ENCODE peak calls at places on chromosomes 7 and 10, in six cellular contexts. One of them, this sample, is unnamed.
A peak's percentile ranks its signal among the peaks of the same experiment; 100 is the strongest.

GRCh38 chr7:124801330-124801895 is 35.8 kb upstream of the GPR37 start:
- DNase-seq in heart right ventricle: no peak
- DNase-seq in ovary: no peak
- DNase-seq in fibroblast of lung: no peak
- DNase-seq in AG10803: no peak
- DNase-seq in H7: no peak
- DNase-seq in this sample: no peak

GRCh38 chr10:77328272-77328816 is 309.3 kb downstream of the KCNMA1 start:
- DNase-seq in AG10803: peak; percentile 13
- DNase-seq in H7: peak; percentile 41
- DNase-seq in heart right ventricle: peak; percentile 8
- DNase-seq in fibroblast of lung: peak; percentile 49
- DNase-seq in ovary: no peak
- DNase-seq in this sample: peak; percentile 48

GRCh38 chr10:35959103-35959740 is 317.1 kb upstream of the FZD8 start:
- DNase-seq in ovary: no peak
- DNase-seq in H7: no peak
- DNase-seq in AG10803: no peak
- DNase-seq in fibroblast of lung: no peak
- DNase-seq in heart right ventricle: no peak
- DNase-seq in this sample: peak; percentile 24

GRCh38 chr10:571643-572042 is 117.8 kb downstream of the DIP2C start:
- DNase-seq in heart right ventricle: no peak
- DNase-seq in ovary: no peak
- DNase-seq in H7: peak; percentile 27
- DNase-seq in AG10803: peak; percentile 77
- DNase-seq in fibroblast of lung: peak; percentile 83
- DNase-seq in this sample: peak; percentile 31

GRCh38 chr7:92613214-92613613 is 23.0 kb upstream of the FAM133B start:
- DNase-seq in H7: no peak
- DNase-seq in heart right ventricle: no peak
- DNase-seq in AG10803: no peak
- DNase-seq in ovary: no peak
- DNase-seq in fibroblast of lung: no peak
- DNase-seq in this sample: no peak

GRCh38 chr7:129006636-129007414 is 48.1 kb downstream of the TNPO3 start:
- DNase-seq in heart right ventricle: no peak
- DNase-seq in ovary: no peak
- DNase-seq in H7: no peak
- DNase-seq in AG10803: no peak
- DNase-seq in fibroblast of lung: no peak
- DNase-seq in this sample: no peak

GRCh38 chr10:3776796-3777571 is 8.0 kb downstream of the KLF6 start:
- DNase-seq in heart right ventricle: peak; percentile 57
- DNase-seq in ovary: peak; percentile 43
- DNase-seq in fibroblast of lung: peak; percentile 95
- DNase-seq in AG10803: peak; percentile 96
- DNase-seq in H7: no peak
- DNase-seq in this sample: peak; percentile 90

GRCh38 chr10:49080071-49080470 is 35.3 kb downstream of the VSTM4 start:
- DNase-seq in AG10803: peak; percentile 28
- DNase-seq in H7: no peak
- DNase-seq in heart right ventricle: no peak
- DNase-seq in fibroblast of lung: peak; percentile 33
- DNase-seq in ovary: peak; percentile 60
- DNase-seq in this sample: peak; percentile 66

GRCh38 chr7:121195010-121195409 is 133.8 kb upstream of the WNT16 start:
- DNase-seq in heart right ventricle: no peak
- DNase-seq in H7: no peak
- DNase-seq in AG10803: no peak
- DNase-seq in ovary: no peak
- DNase-seq in fibroblast of lung: no peak
- DNase-seq in this sample: no peak

GRCh38 chr10:26911811-26912461 is 51.2 kb upstream of the ABI1 start:
- DNase-seq in ovary: no peak
- DNase-seq in heart right ventricle: no peak
- DNase-seq in fibroblast of lung: no peak
- DNase-seq in H7: no peak
- DNase-seq in AG10803: no peak
- DNase-seq in this sample: no peak

GRCh38 chr7:44267719-44268413 is 57.5 kb downstream of the CAMK2B start:
- DNase-seq in H7: no peak
- DNase-seq in ovary: no peak
- DNase-seq in AG10803: no peak
- DNase-seq in fibroblast of lung: no peak
- DNase-seq in heart right ventricle: no peak
- DNase-seq in this sample: no peak

GRCh38 chr10:12241810-12242529 is 46.0 kb downstream of the CDC123 start:
- DNase-seq in AG10803: no peak
- DNase-seq in H7: no peak
- DNase-seq in heart right ventricle: peak; percentile 26
- DNase-seq in fibroblast of lung: no peak
- DNase-seq in ovary: peak; percentile 17
- DNase-seq in this sample: peak; percentile 35

GRCh38 chr10:91034042-91034441 is 113.2 kb upstream of the ANKRD1 start:
- DNase-seq in fibroblast of lung: no peak
- DNase-seq in H7: no peak
- DNase-seq in ovary: no peak
- DNase-seq in AG10803: no peak
- DNase-seq in heart right ventricle: no peak
- DNase-seq in this sample: no peak

GRCh38 chr7:90320418-90320800 is 695 bp downstream of the FAM237B start:
- DNase-seq in H7: peak; percentile 15
- DNase-seq in fibroblast of lung: no peak
- DNase-seq in AG10803: no peak
- DNase-seq in heart right ventricle: no peak
- DNase-seq in ovary: no peak
- DNase-seq in this sample: no peak

GRCh38 chr7:93117852-93118530 is at the start of gene SAMD9:
- DNase-seq in ovary: peak; percentile 50
- DNase-seq in fibroblast of lung: peak; percentile 90
- DNase-seq in heart right ventricle: peak; percentile 73
- DNase-seq in H7: peak; percentile 17
- DNase-seq in AG10803: peak; percentile 83
- DNase-seq in this sample: peak; percentile 85

GRCh38 chr10:118337356-118337755 is 4.8 kb downstream of the FAM204A start:
- DNase-seq in ovary: no peak
- DNase-seq in heart right ventricle: no peak
- DNase-seq in AG10803: no peak
- DNase-seq in fibroblast of lung: no peak
- DNase-seq in H7: no peak
- DNase-seq in this sample: no peak

GRCh38 chr10:78973901-78974408 is 94.8 kb upstream of the ZMIZ1 start:
- DNase-seq in ovary: peak; percentile 80
- DNase-seq in H7: peak; percentile 97
- DNase-seq in heart right ventricle: peak; percentile 87
- DNase-seq in fibroblast of lung: peak; percentile 66
- DNase-seq in AG10803: peak; percentile 53
- DNase-seq in this sample: peak; percentile 63

GRCh38 chr7:149495785-149496641 is 1.6 kb downstream of the ZNF746 start:
- DNase-seq in fibroblast of lung: peak; percentile 84
- DNase-seq in AG10803: peak; percentile 81
- DNase-seq in heart right ventricle: peak; percentile 78
- DNase-seq in ovary: peak; percentile 84
- DNase-seq in H7: no peak
- DNase-seq in this sample: peak; percentile 81

GRCh38 chr7:139646566-139646965 is 123.1 kb downstream of the CLEC2L start:
- DNase-seq in H7: no peak
- DNase-seq in heart right ventricle: no peak
- DNase-seq in AG10803: no peak
- DNase-seq in fibroblast of lung: no peak
- DNase-seq in ovary: no peak
- DNase-seq in this sample: no peak

GRCh38 chr7:93757421-93757820 is 133.1 kb downstream of the TFPI2 start:
- DNase-seq in heart right ventricle: no peak
- DNase-seq in H7: no peak
- DNase-seq in fibroblast of lung: no peak
- DNase-seq in ovary: no peak
- DNase-seq in AG10803: no peak
- DNase-seq in this sample: peak; percentile 52

DNA sequence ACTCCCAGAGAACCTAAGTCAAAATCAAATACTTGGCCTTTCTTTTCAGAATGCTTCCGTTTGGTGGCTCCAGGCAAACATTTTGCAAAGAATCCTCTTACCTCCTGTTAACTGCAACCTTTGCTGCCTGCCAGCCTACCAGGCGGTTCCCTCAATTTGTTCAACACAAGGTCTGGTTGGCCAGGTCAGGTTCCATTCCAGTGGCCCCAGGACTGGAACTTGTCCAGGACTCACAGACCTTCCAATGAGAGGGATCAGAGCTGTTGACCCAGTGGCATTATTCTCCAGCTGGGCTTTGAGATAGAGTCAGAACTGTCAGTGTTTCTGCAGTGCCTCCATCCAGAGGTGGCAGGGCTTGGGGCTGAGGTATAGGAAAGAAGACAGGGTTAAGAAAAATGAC is 137.0 kb downstream of the NEUROD6 start:
- DNase-seq in AG10803: no peak
- DNase-seq in H7: no peak
- DNase-seq in fibroblast of lung: no peak
- DNase-seq in heart right ventricle: no peak
- DNase-seq in ovary: no peak
- DNase-seq in this sample: no peak
- H3K4me3 ChIP-seq in AG10803: no peak overlapping the region
- H3K4me3 ChIP-seq in H7: no peak overlapping the region
- H3K4me3 ChIP-seq in fibroblast of lung: no peak overlapping the region
- H3K4me3 ChIP-seq in heart right ventricle: no peak overlapping the region
- H3K4me3 ChIP-seq in ovary: no peak overlapping the region
- H3K4me3 ChIP-seq in this sample: no peak overlapping the region

DNA sequence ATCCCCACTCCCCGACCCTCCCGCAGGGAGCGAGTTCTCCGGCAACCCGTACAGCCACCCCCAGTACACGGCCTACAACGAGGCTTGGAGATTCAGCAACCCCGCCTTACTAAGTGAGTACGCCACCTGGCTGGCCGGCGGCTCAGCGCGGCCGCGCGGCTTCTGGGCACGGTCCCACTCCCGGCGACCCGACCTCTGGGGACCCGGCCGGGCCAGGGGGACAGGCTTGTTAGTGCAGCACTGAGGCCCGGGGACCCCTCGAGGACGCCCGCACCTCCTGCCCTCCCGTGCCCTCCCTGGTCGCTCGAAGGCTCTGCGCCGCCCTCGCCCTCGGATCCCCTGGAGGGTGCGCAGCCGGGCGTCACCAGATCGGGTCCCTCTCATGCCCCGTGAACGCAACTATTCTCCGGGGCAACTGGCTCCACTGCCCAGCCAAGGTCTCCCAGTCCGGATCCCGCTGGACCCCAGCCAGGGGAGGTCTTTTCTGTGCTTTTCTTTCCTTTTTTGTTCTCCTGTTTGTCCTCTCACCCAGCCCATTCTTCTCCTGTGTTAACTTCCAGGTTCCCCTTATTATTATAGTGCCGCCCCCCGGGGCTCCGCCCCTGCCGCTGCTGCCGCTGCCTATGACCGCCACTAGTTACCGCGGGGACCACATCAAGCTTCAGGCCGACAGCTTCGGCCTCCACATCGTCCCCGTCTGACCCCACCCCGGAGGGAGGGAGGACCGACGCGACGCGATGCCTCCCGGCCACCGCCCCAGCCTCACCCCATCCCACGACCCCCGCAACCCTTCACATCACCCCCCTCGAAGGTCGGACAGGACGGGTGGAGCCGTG is 81.8 kb downstream of the PAX2 start:
- DNase-seq in H7: peak; percentile 89
- DNase-seq in heart right ventricle: no peak
- DNase-seq in ovary: no peak
- DNase-seq in fibroblast of lung: no peak
- DNase-seq in AG10803: no peak
- DNase-seq in this sample: no peak
- H3K4me3 ChIP-seq in H7: peak overlapping the region; percentile 30
- H3K4me3 ChIP-seq in heart right ventricle: peak overlapping the region; percentile 28
- H3K4me3 ChIP-seq in ovary: peak overlapping the region; percentile 24
- H3K4me3 ChIP-seq in fibroblast of lung: no peak overlapping the region
- H3K4me3 ChIP-seq in AG10803: no peak overlapping the region
- H3K4me3 ChIP-seq in this sample: no peak overlapping the region

GRCh38 chr7:151028948-151029501 is 775 bp downstream of the ABCB8 start:
- DNase-seq in H7: no peak
- DNase-seq in AG10803: no peak
- DNase-seq in fibroblast of lung: no peak
- DNase-seq in heart right ventricle: no peak
- DNase-seq in ovary: no peak
- DNase-seq in this sample: no peak
- H3K4me3 ChIP-seq in H7: peak overlapping the region; percentile 80
- H3K4me3 ChIP-seq in AG10803: peak overlapping the region; percentile 88
- H3K4me3 ChIP-seq in fibroblast of lung: peak overlapping the region; percentile 59
- H3K4me3 ChIP-seq in heart right ventricle: peak overlapping the region; percentile 58
- H3K4me3 ChIP-seq in ovary: peak overlapping the region; percentile 82
- H3K4me3 ChIP-seq in this sample: peak overlapping the region; percentile 87

GRCh38 chr7:39130304-39130703 is 152.6 kb downstream of the POU6F2 start:
- DNase-seq in H7: no peak
- DNase-seq in ovary: no peak
- DNase-seq in fibroblast of lung: no peak
- DNase-seq in AG10803: no peak
- DNase-seq in heart right ventricle: no peak
- DNase-seq in this sample: no peak
- H3K4me3 ChIP-seq in H7: no peak overlapping the region
- H3K4me3 ChIP-seq in ovary: no peak overlapping the region
- H3K4me3 ChIP-seq in fibroblast of lung: no peak overlapping the region
- H3K4me3 ChIP-seq in AG10803: no peak overlapping the region
- H3K4me3 ChIP-seq in heart right ventricle: no peak overlapping the region
- H3K4me3 ChIP-seq in this sample: no peak overlapping the region

This sample was measured in fibroblast of mammary gland.